ENCODE peak calls at places on chromosome 6, in six cellular contexts. J is ELF-1, W is NCI-H2081, E is fibroblast of pulmonary artery, N is AML-193, R is NCI-H1694. H is an unnamed sample.

GRCh38 chr6:134447883-134448387 is 130.0 kb upstream of the SGK1 start:
- DNase-seq in J (no peak), W (no peak), E (peak), N (no peak), R (no peak), H (no peak)

GRCh38 chr6:79946773-79947190 is 571 bp downstream of the ELOVL4 start:
- DNase-seq in J (peak), W (peak), E (peak), N (no peak), R (no peak), H (no peak)

GRCh38 chr6:116220172-116220571 is 33.7 kb downstream of the TSPYL4 start:
- DNase-seq in J (no peak), W (no peak), E (peak), N (no peak), R (no peak), H (no peak)

GRCh38 chr6:96450760-96451116 is 70.9 kb upstream of the UFL1 start:
- DNase-seq in J (no peak), W (no peak), E (no peak), N (no peak), R (no peak), H (no peak)

GRCh38 chr6:26556263-26557070 is 18.3 kb downstream of the HMGN4 start:
- DNase-seq in J (peak), W (peak), E (peak), N (no peak), R (peak), H (peak)

GRCh38 chr6:57127763-57128162 is 37.8 kb downstream of the ZNF451 start:
- DNase-seq in J (no peak), W (no peak), E (no peak), N (no peak), R (no peak), H (peak)

GRCh38 chr6:75207211-75207984 is 1.5 kb upstream of the COL12A1 start:
- DNase-seq in J (peak), W (no peak), E (peak), N (no peak), R (no peak), H (no peak)

GRCh38 chr6:43790031-43790430 is 20.0 kb downstream of the VEGFA start:
- DNase-seq in J (no peak), W (no peak), E (peak), N (peak), R (no peak), H (no peak)

GRCh38 chr6:139251377-139252017 is 40.3 kb downstream of the TXLNB start:
- DNase-seq in J (no peak), W (no peak), E (no peak), N (no peak), R (no peak), H (no peak)

GRCh38 chr6:25576920-25577319 is 75.1 kb upstream of the SCGN start:
- DNase-seq in J (no peak), W (no peak), E (peak), N (no peak), R (no peak), H (no peak)

GRCh38 chr6:43228951-43229802 is at the start of gene DNPH1:
- DNase-seq in J (peak), W (peak), E (peak), N (peak), R (no peak), H (peak)

GRCh38 chr6:155315516-155315871 is 1.2 kb upstream of the TFB1M start:
- DNase-seq in J (no peak), W (no peak), E (peak), N (peak), R (no peak), H (peak)

GRCh38 chr6:147040041-147040440 is 164.2 kb upstream of the STXBP5 start:
- DNase-seq in J (no peak), W (no peak), E (peak), N (no peak), R (no peak), H (no peak)

GRCh38 chr6:781350-781961 is 88.5 kb upstream of the EXOC2 start:
- DNase-seq in J (peak), W (no peak), E (no peak), N (no peak), R (no peak), H (no peak)

GRCh38 chr6:15073344-15073789 is 172.5 kb upstream of the JARID2 start:
- DNase-seq in J (no peak), W (peak), E (no peak), N (no peak), R (no peak), H (no peak)

GRCh38 chr6:24520929-24521546 is 26.3 kb downstream of the ALDH5A1 start:
- DNase-seq in J (peak), W (peak), E (peak), N (peak), R (no peak), H (peak)

GRCh38 chr6:165894228-165894825 is 231.3 kb upstream of the PDE10A start:
- DNase-seq in J (no peak), W (no peak), E (no peak), N (no peak), R (no peak), H (no peak)

GRCh38 chr6:6811151-6812002 is 222.9 kb downstream of the LY86 start:
- DNase-seq in J (peak), W (peak), E (peak), N (no peak), R (no peak), H (peak)

GRCh38 chr6:139540276-139540675 is 165.8 kb upstream of the CITED2 start:
- DNase-seq in J (no peak), W (no peak), E (peak), N (peak), R (no peak), H (no peak)

GRCh38 chr6:35955970-35956369 is 35.1 kb upstream of the SRPK1 start:
- DNase-seq in J (no peak), W (no peak), E (no peak), N (no peak), R (no peak), H (no peak)

GRCh38 chr6:14865609-14866100 is 380.2 kb upstream of the JARID2 start:
- DNase-seq in J (no peak), W (no peak), E (peak), N (peak), R (no peak), H (no peak)

GRCh38 chr6:33853026-33853425 is 49.2 kb upstream of the MLN start:
- DNase-seq in J (no peak), W (no peak), E (no peak), N (no peak), R (no peak), H (no peak)

GRCh38 chr6:31717499-31718222 is 2.5 kb downstream of the LY6G6D start:
- DNase-seq in J (peak), W (no peak), E (no peak), N (no peak), R (no peak), H (peak)

GRCh38 chr6:2871102-2871501 is 29.4 kb upstream of the SERPINB1 start:
- DNase-seq in J (no peak), W (no peak), E (peak), N (no peak), R (no peak), H (no peak)

GRCh38 chr6:38264605-38265004 is 375.1 kb downstream of the BTBD9 start:
- DNase-seq in J (peak), W (no peak), E (no peak), N (no peak), R (no peak), H (peak)

H was measured in HepG2.